ENCODE peak calls at places on chromosome 15, in five cellular contexts. W is tibial nerve, Z is ovary, U is astrocyte, D is OCI-LY7. P is an unnamed sample.

GRCh38 chr15:67720556-67721175 is 104.6 kb upstream of the SKOR1 start:
- DNase-seq in U (no peak), W (no peak), Z (no peak), D (peak), P (no peak)

GRCh38 chr15:69119692-69120395 is 40.6 kb upstream of the GLCE start:
- DNase-seq in D (no peak), Z (no peak), W (no peak), U (no peak), P (no peak)

GRCh38 chr15:78265752-78266224 is 1.4 kb downstream of the DNAJA4 start:
- DNase-seq in W (no peak), Z (no peak), D (no peak), U (peak), P (no peak)

GRCh38 chr15:38130739-38131498 is 121.7 kb upstream of the SPRED1 start:
- DNase-seq in Z (peak), W (peak), D (peak), U (peak), P (peak)

GRCh38 chr15:64651573-64652260 is 123.7 kb downstream of the RBPMS2 start:
- DNase-seq in D (peak), U (no peak), W (no peak), Z (no peak), P (no peak)

GRCh38 chr15:68885070-68885469 is 45.3 kb upstream of the SPESP1 start:
- DNase-seq in D (no peak), Z (no peak), U (peak), W (no peak), P (no peak)

GRCh38 chr15:74263473-74263872 is 27.3 kb downstream of the CCDC33 start:
- DNase-seq in W (no peak), D (no peak), Z (no peak), U (no peak), P (no peak)

GRCh38 chr15:70376031-70376928 is 278.6 kb upstream of the TLE3 start:
- DNase-seq in D (no peak), Z (no peak), W (no peak), U (no peak), P (no peak)

DNA sequence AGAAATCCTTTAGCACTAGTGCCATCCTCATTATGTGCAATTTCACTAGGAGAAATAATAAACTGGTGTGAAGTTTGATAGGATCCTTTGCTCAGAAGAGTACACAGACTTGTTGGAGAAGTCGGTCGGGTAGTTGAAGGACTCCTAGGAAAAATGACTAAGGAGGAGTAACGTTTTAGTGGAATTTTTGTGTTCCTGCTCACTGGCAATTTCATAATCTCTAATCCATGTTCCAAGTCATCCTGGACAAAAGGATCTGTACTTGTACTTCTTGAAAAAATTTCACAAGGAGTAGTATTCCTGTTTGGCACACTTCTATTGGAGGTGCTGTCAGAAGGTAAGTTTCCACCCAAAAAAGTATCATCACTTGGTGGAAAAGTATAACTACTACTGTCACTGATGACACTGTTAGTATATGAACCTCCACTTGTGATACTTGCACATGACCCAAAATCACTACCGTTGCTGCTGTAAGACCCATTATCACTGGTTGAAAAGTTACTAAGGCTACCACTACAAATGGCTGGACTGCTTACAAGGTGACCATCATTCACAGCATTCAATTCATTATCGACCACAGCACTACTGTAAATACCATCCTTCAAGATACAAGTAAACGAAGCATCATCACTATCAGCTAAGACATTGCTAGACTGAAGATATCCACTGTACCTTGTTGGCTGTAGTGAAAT is 77.4 kb downstream of the NEDD4 start:
- DNase-seq in Z (no peak), D (no peak), U (peak), W (no peak), P (no peak)
- H3K4me3 ChIP-seq in Z (no peak), D (no peak), U (peak), W (no peak), P (peak)

GRCh38 chr15:35671981-35672380 is 126.0 kb upstream of the DPH6 start:
- DNase-seq in D (no peak), Z (no peak), U (no peak), W (no peak), P (no peak)
- H3K27ac ChIP-seq in D (no peak), Z (no peak), U (no peak), W (no peak), P (no peak)

GRCh38 chr15:35545825-35546580 is at the start of gene DPH6:
- DNase-seq in W (peak), U (peak), Z (peak), D (peak), P (peak)
- H3K4me3 ChIP-seq in W (peak), U (peak), Z (peak), D (peak), P (peak)

DNA sequence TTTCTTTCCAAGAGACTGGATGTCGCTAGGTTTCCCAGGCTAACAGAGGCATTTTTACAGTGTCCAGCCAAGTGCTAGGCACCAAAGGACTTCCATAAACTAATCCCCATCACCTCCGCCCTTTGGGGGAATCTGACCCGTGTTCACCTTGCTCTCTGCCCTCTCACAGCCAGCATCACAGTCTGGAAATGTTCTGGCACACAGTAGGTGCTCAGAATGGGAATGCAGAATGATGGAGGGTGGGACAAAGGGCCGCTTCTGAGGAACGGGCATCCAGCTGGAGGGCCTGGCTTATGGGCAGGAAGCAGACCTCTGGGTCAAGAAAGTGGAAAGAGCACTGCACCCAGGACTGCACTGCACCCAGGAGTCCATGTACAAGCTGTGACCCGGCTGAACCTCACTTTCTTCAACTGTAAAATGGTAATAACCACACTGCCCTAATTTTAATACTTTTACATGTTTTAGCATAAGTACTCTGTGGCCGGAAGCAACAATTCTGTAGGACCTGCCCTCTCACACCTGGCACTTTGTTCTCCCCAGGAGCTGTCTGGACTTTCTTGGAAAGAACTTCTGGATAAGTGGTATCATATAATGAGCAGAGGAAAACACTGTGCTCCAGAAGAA is 901 bp upstream of the NMB start:
- DNase-seq in D (peak), U (no peak), W (no peak), Z (no peak), P (no peak)
- H3K27ac ChIP-seq in D (peak), U (no peak), W (peak), Z (peak), P (peak)

DNA sequence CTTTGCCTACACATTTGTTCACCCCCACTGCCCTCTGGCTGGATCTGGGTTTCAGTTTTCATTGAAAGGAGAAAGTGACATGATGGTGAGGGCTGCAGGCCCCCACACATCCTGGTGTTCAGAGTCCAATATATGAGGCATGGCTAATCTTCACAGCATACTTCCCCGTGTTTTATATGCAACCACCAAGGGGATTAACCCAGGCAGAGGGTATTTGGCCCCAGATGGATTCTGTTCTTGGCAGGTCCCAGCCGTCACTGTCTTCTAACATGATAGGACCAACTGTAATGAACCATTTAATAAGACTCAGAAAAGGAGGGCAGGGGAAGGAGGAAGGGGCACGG is 4.4 kb upstream of the ACTC1 start:
- DNase-seq in D (no peak), W (no peak), U (no peak), Z (no peak), P (no peak)
- H3K4me3 ChIP-seq in D (no peak), W (no peak), U (no peak), Z (no peak), P (no peak)

GRCh38 chr15:37016287-37016686 is 84.1 kb downstream of the MEIS2 start:
- DNase-seq in Z (peak), D (no peak), U (peak), W (no peak), P (no peak)
- H3K27ac ChIP-seq in Z (peak), D (no peak), U (peak), W (peak), P (no peak)